ENCODE peak calls at places on chromosomes 5 and 9, in four cellular contexts. G is neuronal stem cell, O is mesenchymal stem cell, T is H1. K is an unnamed sample.

GRCh38 chr5:77449277-77449676 is 42.8 kb downstream of the WDR41 start:
- DNase-seq in G (no peak), O (no peak), T (no peak), K (no peak)

GRCh38 chr9:133532937-133533668 is 1.4 kb upstream of the ADAMTSL2 start:
- DNase-seq in G (peak), O (peak), T (peak), K (peak)

GRCh38 chr9:133740891-133741290 is 2.7 kb upstream of the SARDH start:
- DNase-seq in G (no peak), O (no peak), T (no peak), K (no peak)

GRCh38 chr5:10233505-10233904 is 16.2 kb downstream of the ATPSCKMT start:
- DNase-seq in G (peak), O (peak), T (no peak), K (no peak)

GRCh38 chr5:72815580-72816296 is 723 bp upstream of the TNPO1 start:
- DNase-seq in G (no peak), O (no peak), T (no peak), K (no peak)

GRCh38 chr9:82031538-82032280 is 43.1 kb downstream of the SPATA31D1 start:
- DNase-seq in G (no peak), O (peak), T (no peak), K (peak)

GRCh38 chr9:92463989-92464388 is 18.3 kb downstream of the ASPN start:
- DNase-seq in G (no peak), O (peak), T (no peak), K (peak)

GRCh38 chr5:159240301-159240870 is 22.7 kb upstream of the UBLCP1 start:
- DNase-seq in G (no peak), O (peak), T (no peak), K (no peak)

GRCh38 chr9:105055922-105056321 is 128.0 kb upstream of the ABCA1 start:
- DNase-seq in G (no peak), O (peak), T (no peak), K (no peak)

GRCh38 chr9:23551171-23551795 is 274.8 kb downstream of the ELAVL2 start:
- DNase-seq in G (peak), O (no peak), T (no peak), K (no peak)

GRCh38 chr5:181246276-181247050 is 2.8 kb upstream of the RACK1 start:
- DNase-seq in G (peak), O (peak), T (peak), K (peak)

GRCh38 chr9:70021026-70021571 is 22.5 kb upstream of the MAMDC2 start:
- DNase-seq in G (no peak), O (peak), T (no peak), K (no peak)

GRCh38 chr9:136268776-136269175 is 23.2 kb upstream of the QSOX2 start:
- DNase-seq in G (no peak), O (no peak), T (no peak), K (no peak)

GRCh38 chr5:10607666-10608442 is 44.0 kb downstream of the ANKRD33B start:
- DNase-seq in G (no peak), O (peak), T (no peak), K (peak)

GRCh38 chr9:79769476-79770275 is 197.9 kb downstream of the TLE4 start:
- DNase-seq in G (no peak), O (no peak), T (no peak), K (no peak)

GRCh38 chr5:178083942-178084341 is 29.4 kb upstream of the N4BP3 start:
- DNase-seq in G (no peak), O (no peak), T (no peak), K (peak)

GRCh38 chr5:37208883-37209808 is 40.0 kb downstream of the CPLANE1 start:
- DNase-seq in G (no peak), O (no peak), T (no peak), K (peak)

GRCh38 chr5:1027631-1028441 is 19.2 kb downstream of the NKD2 start:
- DNase-seq in G (no peak), O (no peak), T (no peak), K (no peak)

GRCh38 chr9:69370430-69370829 is 45.4 kb downstream of the ENTREP1 start:
- DNase-seq in G (no peak), O (no peak), T (no peak), K (no peak)

GRCh38 chr5:175288048-175288621 is 155.8 kb downstream of the DRD1 start:
- DNase-seq in G (no peak), O (no peak), T (no peak), K (peak)

GRCh38 chr5:103224118-103224893 is 34.3 kb upstream of the MACIR start:
- DNase-seq in G (peak), O (peak), T (peak), K (peak)

GRCh38 chr9:36018755-36019720 is 17.7 kb upstream of the RECK start:
- DNase-seq in G (no peak), O (no peak), T (no peak), K (no peak)

GRCh38 chr5:135823799-135824366 is 10.6 kb upstream of the SLC25A48 start:
- DNase-seq in G (no peak), O (no peak), T (no peak), K (no peak)

GRCh38 chr9:91256235-91256634 is 105.5 kb downstream of the AUH start:
- DNase-seq in G (no peak), O (no peak), T (no peak), K (no peak)

GRCh38 chr5:81604193-81604592 is 146.7 kb downstream of the SSBP2 start:
- DNase-seq in G (no peak), O (no peak), T (no peak), K (no peak)

GRCh38 chr9:98485706-98486105 is 223.0 kb downstream of the GABBR2 start:
- DNase-seq in G (no peak), O (no peak), T (no peak), K (no peak)

GRCh38 chr5:313806-314376 is 7.6 kb upstream of the AHRR start:
- DNase-seq in G (no peak), O (no peak), T (no peak), K (no peak)

GRCh38 chr5:10471672-10472071 is 30.0 kb downstream of the ROPN1L start:
- DNase-seq in G (no peak), O (no peak), T (no peak), K (no peak)

GRCh38 chr9:133128152-133128551 is 7.1 kb upstream of the RALGDS start:
- DNase-seq in G (no peak), O (no peak), T (no peak), K (no peak)

GRCh38 chr5:89707891-89708290 is 701.7 kb downstream of the CETN3 start:
- DNase-seq in G (no peak), O (no peak), T (no peak), K (no peak)

GRCh38 chr5:135219868-135220267 is 179.2 kb downstream of the MACROH2A1 start:
- DNase-seq in G (no peak), O (no peak), T (peak), K (no peak)

GRCh38 chr9:125886365-125886764 is 139.2 kb downstream of the PBX3 start:
- DNase-seq in G (no peak), O (no peak), T (no peak), K (no peak)

GRCh38 chr5:116303340-116303739 is 218.5 kb downstream of the COMMD10 start:
- DNase-seq in G (no peak), O (peak), T (no peak), K (no peak)

GRCh38 chr9:33041459-33042188 is 16.6 kb downstream of the DNAJA1 start:
- DNase-seq in G (no peak), O (peak), T (no peak), K (no peak)

GRCh38 chr9:108412755-108413154 is 443.0 kb downstream of the ACTL7B start:
- DNase-seq in G (no peak), O (no peak), T (peak), K (peak)

GRCh38 chr9:126682928-126683697 is 69.4 kb downstream of the LMX1B start:
- DNase-seq in G (no peak), O (no peak), T (no peak), K (peak)

GRCh38 chr5:965604-966344 is 42.8 kb upstream of the NKD2 start:
- DNase-seq in G (no peak), O (no peak), T (no peak), K (no peak)

GRCh38 chr9:88090151-88090581 is 48.1 kb downstream of the SPATA31C2 start:
- DNase-seq in G (no peak), O (peak), T (no peak), K (peak)

GRCh38 chr9:129679537-129679936 is 14.1 kb downstream of the PRRX2 start:
- DNase-seq in G (no peak), O (no peak), T (no peak), K (no peak)

DNA sequence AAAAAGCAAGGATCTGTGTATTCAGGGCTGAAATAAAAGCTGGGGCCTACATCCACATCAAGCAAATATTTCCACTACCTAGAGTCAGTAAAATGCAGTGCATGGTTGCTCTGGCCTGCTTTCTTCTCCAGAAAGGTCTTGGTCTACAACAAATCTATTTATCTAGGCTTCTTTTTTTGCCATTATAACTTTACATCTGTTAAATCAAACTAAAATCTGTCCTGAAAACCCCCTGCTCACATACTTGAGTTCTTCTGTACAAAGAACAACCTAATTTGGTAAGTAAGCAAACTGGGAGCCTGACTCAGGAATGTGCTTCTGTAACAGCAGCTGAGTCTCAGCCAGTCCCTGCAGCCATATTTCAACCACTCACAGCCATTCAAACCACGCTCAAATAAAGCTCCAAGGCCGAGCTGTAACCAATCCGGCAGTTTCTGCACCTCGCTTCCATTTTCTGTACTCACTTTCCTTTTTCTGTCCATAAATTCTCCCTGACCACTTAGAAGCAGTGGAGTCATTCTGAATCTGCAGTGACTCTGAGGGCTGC is 95.8 kb downstream of the PLPP1 start:
- DNase-seq in G (no peak), O (peak), T (no peak), K (no peak)
- H2BK12ac ChIP-seq in G (no peak), O (no peak), T (no peak), K (no peak)

GRCh38 chr5:39319395-39319794 is 44.9 kb downstream of the C9 start:
- DNase-seq in G (no peak), O (no peak), T (no peak), K (no peak)

GRCh38 chr5:39309534-39309933 is 54.8 kb downstream of the C9 start:
- DNase-seq in G (no peak), O (no peak), T (no peak), K (no peak)

GRCh38 chr5:39315995-39316394 is 48.3 kb downstream of the C9 start:
- DNase-seq in G (no peak), O (no peak), T (no peak), K (no peak)

DNA sequence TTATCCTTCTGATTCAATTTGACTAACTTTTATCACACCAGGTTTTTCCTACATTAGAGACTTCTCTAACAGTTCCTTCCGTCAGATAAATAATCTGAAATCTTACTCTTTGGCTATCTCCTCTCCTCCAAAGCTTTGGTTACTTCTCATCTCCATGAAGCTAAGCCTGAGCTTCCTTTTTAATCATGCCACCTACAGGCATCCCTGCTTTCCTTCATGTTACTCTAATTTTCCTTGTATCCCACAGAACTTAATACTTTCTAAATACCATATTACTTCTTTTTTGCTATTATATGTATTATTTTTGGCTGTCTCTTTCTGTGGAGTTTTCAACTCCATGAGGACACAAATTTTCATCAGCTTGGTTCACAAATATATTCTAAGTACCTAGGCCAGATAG is 49.7 kb downstream of the C9 start:
- DNase-seq in G (no peak), O (no peak), T (no peak), K (no peak)
- H3K4me3 ChIP-seq in G (no peak), O (no peak), T (no peak), K (no peak)

GRCh38 chr5:147869112-147869511 is 9.4 kb upstream of the SCGB3A2 start:
- DNase-seq in G (no peak), O (no peak), T (peak), K (no peak)
- H2BK12ac ChIP-seq in G (no peak), O (no peak), T (peak), K (no peak)

GRCh38 chr5:139676951-139677367 is 28.8 kb downstream of the CXXC5 start:
- DNase-seq in G (no peak), O (no peak), T (no peak), K (no peak)
- H3K4me3 ChIP-seq in G (no peak), O (no peak), T (no peak), K (no peak)

DNA sequence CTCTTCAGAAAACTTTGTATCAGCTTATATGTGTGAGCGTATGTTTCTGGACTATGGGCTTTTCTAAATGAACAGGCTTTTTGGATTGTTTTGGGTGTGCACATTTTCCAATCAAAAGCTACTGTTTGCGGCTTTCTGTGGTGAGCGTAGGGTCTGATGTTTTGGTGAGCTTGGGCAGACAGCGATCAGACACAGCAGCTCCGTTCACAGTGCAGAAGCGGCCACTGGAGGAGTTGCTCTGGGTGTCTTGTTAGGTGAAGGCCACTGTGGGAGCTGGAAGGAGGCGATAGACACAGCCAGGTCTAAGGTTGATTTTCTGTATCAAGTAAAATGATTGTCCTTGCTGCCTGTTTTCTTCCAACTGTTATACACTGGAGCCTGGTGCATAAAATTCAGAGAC is 11.1 kb downstream of the PRRC2B start:
- DNase-seq in G (no peak), O (no peak), T (no peak), K (no peak)
- H2BK12ac ChIP-seq in G (no peak), O (no peak), T (no peak), K (no peak)

GRCh38 chr5:160471761-160472160 is 50.1 kb downstream of the PTTG1 start:
- DNase-seq in G (no peak), O (no peak), T (no peak), K (no peak)
- H3K4me3 ChIP-seq in G (no peak), O (no peak), T (no peak), K (no peak)

DNA sequence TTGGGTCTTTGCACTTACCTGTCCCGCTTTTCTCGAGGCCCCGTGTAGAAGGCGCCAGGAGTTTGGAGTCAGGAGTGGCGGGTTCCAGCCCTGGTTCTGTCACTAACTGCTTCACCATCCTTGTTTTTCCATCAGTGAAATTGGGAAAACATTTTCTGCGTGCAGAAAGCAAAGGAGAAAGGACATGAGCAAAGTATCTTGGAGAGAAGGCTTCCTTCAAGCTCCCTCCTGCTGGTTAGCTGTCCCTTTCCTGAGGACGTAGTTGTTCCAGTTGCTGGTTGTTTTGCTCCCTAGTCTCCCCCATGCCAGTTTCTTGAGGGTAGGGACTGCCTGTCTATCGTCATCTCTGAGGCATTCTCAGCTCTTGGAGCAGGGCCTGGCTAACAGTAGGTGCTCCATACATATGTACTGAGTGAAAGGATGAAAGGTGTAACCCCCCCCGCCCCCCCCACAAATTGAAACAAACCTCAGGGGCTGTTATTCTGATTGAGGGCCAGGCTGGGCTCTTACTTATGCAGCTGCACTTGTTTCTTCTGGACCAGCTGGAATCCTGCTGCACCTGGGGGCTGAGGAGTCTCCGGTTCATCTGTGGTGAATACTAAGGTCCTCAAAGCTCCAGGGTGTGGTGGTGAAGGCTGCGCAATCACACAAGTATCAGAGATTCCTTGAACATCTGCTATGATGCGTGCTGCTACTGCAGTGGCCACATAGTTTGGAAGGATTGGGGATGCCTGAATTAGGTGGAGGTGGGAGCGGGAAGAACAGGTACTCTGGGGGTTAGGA is 1.0 kb downstream of the SMIM3 start:
- DNase-seq in G (no peak), O (peak), T (no peak), K (no peak)
- H2BK12ac ChIP-seq in G (no peak), O (peak), T (peak), K (no peak)

DNA sequence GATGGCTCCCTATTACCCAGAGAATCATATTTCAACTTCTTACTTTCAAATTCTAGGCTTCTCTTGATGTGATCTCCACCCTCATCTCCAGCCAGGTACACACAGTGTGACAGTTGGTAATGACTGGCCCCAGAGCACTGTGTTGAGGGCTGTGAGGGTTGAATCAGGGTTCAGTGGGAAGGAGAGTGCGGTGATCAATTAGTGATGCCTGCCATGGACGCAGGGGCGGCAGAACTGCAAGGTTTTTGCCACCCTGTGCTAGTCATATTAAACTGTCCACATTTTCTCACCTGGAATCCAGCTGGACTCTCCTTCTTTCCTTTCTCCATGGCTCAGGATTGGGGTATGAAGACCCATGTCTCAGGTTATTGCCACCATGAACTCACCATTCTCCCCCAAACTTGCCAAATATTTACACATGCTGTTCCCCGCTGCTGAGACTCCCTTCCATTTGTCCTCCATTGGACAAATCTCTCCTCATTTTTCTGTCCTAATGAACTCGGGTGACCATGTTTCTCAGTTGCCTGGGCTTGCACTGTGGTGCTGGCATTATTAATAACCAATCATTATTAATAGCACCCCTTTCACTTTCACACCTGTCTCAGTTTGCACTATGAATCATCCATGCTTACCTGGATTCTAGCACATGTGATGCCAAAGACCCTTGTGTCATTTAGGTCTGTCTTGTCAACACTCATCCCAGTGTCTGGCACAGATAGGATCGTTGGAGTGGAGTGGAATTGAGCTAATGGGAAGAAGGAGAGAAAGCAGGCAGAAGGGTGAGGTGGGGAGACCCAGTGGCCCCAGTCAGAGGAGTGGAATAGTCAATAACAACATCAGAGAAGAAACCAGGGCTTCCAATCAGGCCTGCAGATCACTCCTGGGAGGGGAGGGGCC is 33.9 kb upstream of the CRB2 start:
- DNase-seq in G (no peak), O (no peak), T (no peak), K (no peak)
- H3K4me3 ChIP-seq in G (no peak), O (no peak), T (no peak), K (no peak)

GRCh38 chr9:89178162-89179120 is at the start of gene SHC3:
- DNase-seq in G (peak), O (peak), T (peak), K (no peak)
- H2BK12ac ChIP-seq in G (no peak), O (peak), T (peak), K (no peak)

GRCh38 chr9:111352545-111352944 is 22.5 kb upstream of the OR2K2 start:
- DNase-seq in G (no peak), O (peak), T (no peak), K (no peak)

GRCh38 chr9:111360881-111361280 is 30.9 kb upstream of the OR2K2 start:
- DNase-seq in G (no peak), O (no peak), T (no peak), K (no peak)

GRCh38 chr9:111362526-111362925 is 32.5 kb upstream of the OR2K2 start:
- DNase-seq in G (no peak), O (no peak), T (no peak), K (peak)

GRCh38 chr9:111356567-111357244 is 26.7 kb upstream of the OR2K2 start:
- DNase-seq in G (no peak), O (peak), T (no peak), K (no peak)
- H3K4me3 ChIP-seq in G (no peak), O (peak), T (no peak), K (no peak)

K was measured in trophoblast cell.